ENCODE peak calls at places on chromosomes 3 and 15, in five cellular contexts. M, J, Z, S and K are unnamed samples.

GRCh38 chr3:69370945-69371301 is 15.0 kb downstream of the FRMD4B start:
- DNase-seq in J (no peak), S (no peak), M (no peak), Z (no peak), K (no peak)

GRCh38 chr3:123818921-123819429 is 65.2 kb downstream of the MYLK start:
- DNase-seq in J (no peak), Z (peak), M (peak), S (no peak), K (no peak)

GRCh38 chr3:49703443-49703927 is 14.1 kb downstream of the RNF123 start:
- DNase-seq in Z (peak), S (peak), J (peak), M (peak), K (peak)

GRCh38 chr3:184745526-184745925 is 33.7 kb upstream of the MAGEF1 start:
- DNase-seq in S (no peak), M (no peak), J (peak), Z (no peak), K (no peak)

GRCh38 chr3:32440481-32441350 is 49.1 kb downstream of the CMTM7 start:
- DNase-seq in J (no peak), S (no peak), Z (no peak), M (no peak), K (no peak)

GRCh38 chr3:5126586-5126985 is 4.5 kb downstream of the ARL8B start:
- DNase-seq in Z (no peak), J (no peak), S (no peak), M (peak), K (no peak)

GRCh38 chr3:191303596-191303995 is 25.6 kb upstream of the CCDC50 start:
- DNase-seq in J (no peak), S (no peak), M (no peak), Z (no peak), K (no peak)

GRCh38 chr15:44588541-44588940 is 51.6 kb downstream of the EIF3J start:
- DNase-seq in M (no peak), J (no peak), S (no peak), Z (peak), K (no peak)

GRCh38 chr3:82157952-82158351 is 396.5 kb upstream of the GBE1 start:
- DNase-seq in S (no peak), Z (no peak), J (no peak), M (peak), K (no peak)

GRCh38 chr3:43957553-43957952 is 266.8 kb downstream of the ABHD5 start:
- DNase-seq in M (no peak), J (no peak), Z (no peak), S (no peak), K (peak)

GRCh38 chr3:185976977-185977678 is 39.3 kb upstream of the TRA2B start:
- DNase-seq in Z (peak), J (peak), M (peak), S (peak), K (peak)

GRCh38 chr3:31405515-31405914 is 127.2 kb upstream of the STT3B start:
- DNase-seq in J (no peak), M (no peak), S (no peak), Z (no peak), K (no peak)

GRCh38 chr3:155979746-155980145 is 109.3 kb downstream of the GMPS start:
- DNase-seq in J (no peak), Z (no peak), M (no peak), S (no peak), K (no peak)

GRCh38 chr3:71582612-71583568 is 638 bp downstream of the FOXP1 start:
- DNase-seq in J (peak), M (no peak), Z (peak), S (peak), K (peak)

GRCh38 chr3:39427506-39427905 is 21.0 kb downstream of the RPSA start:
- DNase-seq in J (no peak), M (no peak), S (no peak), Z (no peak), K (no peak)

GRCh38 chr15:88300018-88300549 is 43.5 kb upstream of the NTRK3 start:
- DNase-seq in Z (no peak), M (no peak), S (no peak), J (no peak), K (no peak)

GRCh38 chr3:185422677-185423076 is 59.7 kb downstream of the MAP3K13 start:
- DNase-seq in M (no peak), Z (no peak), J (no peak), S (no peak), K (no peak)

GRCh38 chr15:82566690-82567089 is 26.4 kb upstream of the RPS17 start:
- DNase-seq in Z (peak), M (peak), S (no peak), J (no peak), K (no peak)

GRCh38 chr3:57444469-57444868 is 99.7 kb downstream of the DNAH12 start:
- DNase-seq in J (no peak), S (no peak), Z (no peak), M (no peak), K (no peak)

GRCh38 chr15:84981711-84982300 is at the start of gene PDE8A:
- DNase-seq in S (no peak), J (peak), Z (no peak), M (peak), K (peak)

GRCh38 chr15:71629761-71630499 is 180.4 kb upstream of the NR2E3 start:
- DNase-seq in Z (no peak), S (no peak), M (peak), J (no peak), K (no peak)

GRCh38 chr3:159499031-159499793 is 489.4 kb upstream of the IL12A start:
- DNase-seq in J (no peak), S (no peak), M (peak), Z (no peak), K (no peak)

GRCh38 chr15:79515628-79516027 is 83.5 kb downstream of the MINAR1 start:
- DNase-seq in Z (no peak), S (no peak), J (no peak), M (no peak), K (no peak)

GRCh38 chr3:11543141-11543947 is 100.4 kb downstream of the VGLL4 start:
- DNase-seq in M (no peak), J (no peak), Z (no peak), S (peak), K (no peak)

GRCh38 chr3:197372076-197372661 is 73.8 kb upstream of the DLG1 start:
- DNase-seq in Z (peak), M (peak), J (no peak), S (no peak), K (no peak)

GRCh38 chr3:125651246-125651645 is 55.9 kb upstream of the OSBPL11 start:
- DNase-seq in S (no peak), M (peak), Z (no peak), J (no peak), K (no peak)

GRCh38 chr15:33994005-33994615 is 25.8 kb downstream of the CHRM5 start:
- DNase-seq in J (no peak), Z (peak), M (peak), S (no peak), K (no peak)

GRCh38 chr15:57150066-57150865 is 226.0 kb upstream of the CGNL1 start:
- DNase-seq in J (no peak), M (no peak), Z (no peak), S (no peak), K (no peak)

GRCh38 chr15:59521443-59521842 is 83.5 kb downstream of the FAM81A start:
- DNase-seq in Z (no peak), S (no peak), J (no peak), M (no peak), K (no peak)

GRCh38 chr3:158808697-158809096 is 6.8 kb downstream of the MFSD1 start:
- DNase-seq in Z (no peak), J (no peak), M (peak), S (no peak), K (no peak)

GRCh38 chr3:37662708-37663107 is 199.0 kb upstream of the CTDSPL start:
- DNase-seq in M (no peak), S (no peak), Z (no peak), J (no peak), K (no peak)

GRCh38 chr3:40179016-40179415 is 130.5 kb upstream of the EIF1B start:
- DNase-seq in M (peak), Z (peak), S (peak), J (peak), K (peak)

GRCh38 chr3:10444511-10444910 is 60.9 kb downstream of the ATP2B2 start:
- DNase-seq in J (no peak), Z (no peak), M (no peak), S (no peak), K (no peak)

GRCh38 chr3:87420171-87420570 is 143.8 kb upstream of the POU1F1 start:
- DNase-seq in S (no peak), J (no peak), Z (no peak), M (no peak), K (no peak)

GRCh38 chr15:39939487-39940452 is 5.9 kb downstream of the EIF2AK4 start:
- DNase-seq in J (no peak), Z (no peak), S (no peak), M (no peak), K (no peak)

GRCh38 chr3:9390265-9390888 is 7.0 kb upstream of the SETD5 start:
- DNase-seq in S (no peak), M (no peak), Z (no peak), J (no peak), K (no peak)

DNA sequence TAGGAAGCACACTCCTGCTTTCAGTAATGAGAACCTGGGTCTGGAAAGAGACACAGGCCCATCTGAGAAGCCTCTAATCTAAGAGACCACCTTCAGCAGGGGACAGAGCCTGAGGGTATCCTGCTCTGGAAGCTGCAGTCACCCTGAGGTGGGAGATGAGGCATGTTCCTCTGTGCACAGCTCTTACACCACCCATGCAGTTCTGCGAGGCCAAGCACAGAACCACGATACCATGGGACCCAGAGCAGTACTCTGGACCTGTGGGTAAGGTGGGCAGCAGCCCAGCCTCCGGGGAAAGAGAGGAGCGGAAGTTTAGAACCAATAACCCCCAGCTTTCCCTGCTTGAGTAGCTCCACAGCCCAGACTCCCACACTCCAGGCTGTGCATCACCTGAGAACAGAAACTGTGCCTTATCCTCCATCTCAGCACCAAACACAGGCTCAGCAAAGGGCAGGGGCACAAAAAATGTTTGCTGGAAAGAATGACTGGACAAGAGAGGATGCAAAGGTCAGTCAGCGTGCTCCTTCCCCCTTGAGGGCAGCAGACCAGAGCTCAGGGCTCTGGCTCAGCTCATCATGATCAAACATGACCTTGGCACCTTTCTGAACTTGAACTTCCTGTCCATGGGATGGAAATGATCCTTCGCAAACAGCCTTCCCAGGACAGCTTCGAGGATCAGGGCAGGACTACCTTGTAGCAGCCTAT is 43.1 kb downstream of the RBPMS2 start:
- DNase-seq in M (no peak), Z (peak), S (no peak), J (no peak), K (no peak)
- TF ChIP-seq CTCF in M (no peak), Z (peak), S (no peak), J (no peak), K (no peak)

DNA sequence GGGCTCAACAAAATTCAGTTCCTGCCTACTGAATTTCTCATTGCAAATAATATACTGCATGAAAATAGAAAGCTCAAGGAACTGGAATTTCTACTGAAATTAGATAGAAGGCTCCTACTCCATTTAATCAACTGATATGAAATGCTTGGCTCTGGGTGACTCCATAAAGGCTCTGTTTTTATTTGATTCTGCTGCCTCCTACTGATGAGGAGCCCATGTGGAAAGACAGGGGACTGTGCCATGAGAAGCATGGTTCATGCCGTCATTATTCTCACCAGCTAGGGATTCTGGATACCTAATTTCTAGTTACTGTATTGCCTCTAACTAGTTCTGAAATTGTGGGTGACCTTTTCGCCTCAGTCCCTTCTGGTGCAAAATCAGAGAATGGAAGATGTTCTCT is 366.2 kb upstream of the DPH6 start:
- DNase-seq in M (peak), Z (no peak), S (no peak), J (no peak), K (no peak)
- TF ChIP-seq CTCF in M (peak), Z (no peak), S (no peak), J (no peak), K (no peak)

DNA sequence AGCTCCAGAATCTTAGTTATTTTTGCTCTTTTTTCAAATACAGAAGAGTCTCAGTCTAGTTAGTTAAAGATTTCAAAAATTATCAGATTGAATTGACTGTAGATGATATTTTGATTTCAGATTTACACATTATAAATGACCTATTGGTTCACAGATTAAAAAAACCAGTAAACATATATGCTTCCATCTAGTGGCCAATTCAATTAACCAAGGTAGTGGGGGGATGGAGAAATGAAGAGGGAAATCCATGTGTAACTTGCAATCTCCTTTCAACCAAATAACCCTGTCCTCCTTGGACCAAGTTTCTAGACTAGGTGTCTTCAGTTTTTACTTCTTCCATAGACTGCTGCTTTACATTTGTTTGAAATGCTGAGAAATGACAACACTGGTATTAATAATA is 789.8 kb downstream of the ROBO1 start:
- DNase-seq in M (peak), Z (peak), J (no peak), S (no peak), K (no peak)
- TF ChIP-seq CTCF in M (peak), Z (peak), J (peak), S (no peak), K (peak)

DNA sequence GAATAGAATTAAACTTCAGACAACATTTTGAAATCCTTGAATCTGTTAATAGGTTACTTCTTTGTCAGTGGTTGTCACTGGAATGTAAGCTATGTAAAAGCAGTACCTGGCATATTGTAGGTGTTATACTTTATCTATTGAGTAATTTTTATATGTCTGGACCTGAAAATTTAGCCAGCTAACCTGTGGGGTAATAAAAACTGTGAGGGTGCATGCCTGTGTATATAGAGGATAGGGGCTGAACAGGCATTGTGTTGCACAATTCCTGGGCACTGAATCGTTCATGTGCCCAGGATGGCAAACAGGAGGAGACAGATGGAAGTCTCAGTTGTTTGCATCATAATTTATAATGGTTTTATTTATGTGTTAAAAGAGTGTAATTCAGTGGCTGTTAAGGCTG is 67.1 kb downstream of the ARMC8 start:
- DNase-seq in M (no peak), S (no peak), Z (no peak), J (no peak), K (no peak)
- TF ChIP-seq CTCF in M (no peak), S (no peak), Z (no peak), J (no peak), K (no peak)

DNA sequence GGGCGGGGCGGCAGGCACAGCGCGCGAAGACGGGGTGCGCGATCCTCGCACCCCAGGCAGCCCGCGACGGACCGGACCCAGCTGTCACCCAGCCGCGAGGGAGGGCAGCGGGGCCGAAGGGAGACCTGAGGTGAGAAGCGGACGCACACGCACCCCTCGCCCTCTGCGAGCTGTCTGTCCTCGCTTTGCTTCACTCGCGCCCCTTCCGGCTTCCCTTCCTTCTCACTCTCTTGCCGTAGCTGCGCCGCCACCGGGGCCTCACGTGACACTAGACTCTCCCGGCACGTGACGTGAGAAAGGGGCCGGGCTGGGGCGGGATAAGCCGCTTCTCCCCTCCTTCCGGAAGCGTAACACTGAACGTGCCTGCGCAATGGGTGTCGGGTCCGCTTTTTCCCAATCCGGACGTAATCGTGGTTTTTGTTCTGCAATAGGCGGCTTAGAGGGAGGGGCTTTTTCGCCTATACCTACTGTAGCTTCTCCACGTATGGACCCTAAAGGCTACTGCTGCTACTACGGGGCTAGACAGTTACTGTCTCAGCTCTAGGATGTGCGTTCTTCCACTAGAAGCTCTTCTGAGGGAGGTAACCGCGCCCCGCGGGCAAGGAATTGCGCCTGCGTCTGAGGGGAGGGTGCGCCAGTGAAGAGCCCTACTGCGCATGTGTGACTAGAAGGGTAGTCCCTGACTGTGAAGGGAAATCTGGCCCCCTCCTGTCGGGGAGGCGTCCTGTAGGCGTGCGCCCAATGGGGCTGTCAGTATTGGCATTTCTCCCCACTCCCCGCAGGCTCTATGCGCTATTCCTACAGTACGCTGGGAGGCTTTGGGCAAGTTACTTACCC is at the start of the genes ATG3 and SLC35A5:
- DNase-seq in Z (peak), S (peak), M (peak), J (peak), K (peak)
- TF ChIP-seq CTCF in Z (peak), S (no peak), M (no peak), J (no peak), K (no peak)

DNA sequence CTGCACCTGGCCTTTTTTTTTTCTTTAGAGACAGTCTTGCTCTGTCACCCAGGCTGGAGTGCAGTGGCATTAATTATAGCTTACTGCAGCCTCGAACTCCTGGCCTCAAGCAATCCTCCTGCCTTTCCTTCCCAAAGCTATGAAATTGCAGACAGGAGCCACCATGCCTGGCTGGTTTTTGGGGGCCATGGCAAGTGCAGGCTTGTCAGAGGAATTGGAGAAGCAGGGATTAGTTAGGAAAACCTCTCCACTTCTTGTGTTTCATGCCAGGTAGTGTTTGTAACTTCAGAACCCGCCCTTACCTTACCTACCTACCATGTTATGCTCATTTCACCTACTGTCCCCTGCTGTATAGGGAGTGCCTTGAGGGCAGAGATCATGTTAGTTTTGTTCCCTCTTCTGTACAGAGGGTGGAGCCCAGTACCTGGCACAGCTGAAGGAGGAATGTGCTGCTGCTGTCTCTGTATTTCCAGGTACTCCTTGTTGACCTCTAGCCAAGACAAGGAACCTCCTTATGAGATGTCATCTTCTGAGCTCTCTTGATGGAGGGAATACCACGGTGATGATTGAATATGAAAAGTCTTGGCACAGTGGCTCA is 43.8 kb downstream of the TRAK1 start:
- DNase-seq in M (no peak), S (no peak), J (no peak), Z (peak), K (no peak)
- TF ChIP-seq CTCF in M (no peak), S (no peak), J (no peak), Z (peak), K (no peak)

DNA sequence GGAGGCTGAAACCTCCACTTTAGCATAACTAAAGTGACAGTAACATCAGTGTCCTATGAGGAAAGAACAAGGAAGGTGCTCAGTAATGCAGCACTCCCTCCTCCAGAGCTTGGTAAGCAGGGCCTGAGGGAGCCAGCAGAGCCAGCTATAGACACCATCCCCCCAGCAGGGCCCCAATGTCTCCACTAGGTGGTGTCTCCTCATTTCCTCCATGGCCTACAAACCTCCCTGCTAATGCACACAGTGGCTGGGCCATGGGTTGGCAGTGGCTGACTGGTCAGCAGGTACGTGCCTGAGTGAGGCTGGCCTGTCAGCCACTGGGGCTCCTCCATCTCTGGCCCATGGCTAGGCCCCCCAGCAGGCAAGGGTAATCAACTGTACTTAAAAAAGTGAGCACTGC is 13.6 kb downstream of the MRPS25 start:
- DNase-seq in S (no peak), M (peak), Z (peak), J (peak), K (peak)
- TF ChIP-seq CTCF in S (no peak), M (peak), Z (peak), J (peak), K (peak)